ENCODE peak calls at places on chromosomes 12 and 14, in five cellular contexts. C, J, F, D and P are unnamed samples.

GRCh38 chr12:40224439-40225291 is at the start of gene LRRK2:
- DNase-seq in C (peak; percentile 53), J (peak; percentile 80), F (peak; percentile 95), D (peak; percentile 69), P (peak; percentile 1)

GRCh38 chr14:55107766-55108554 is 21.1 kb upstream of the LGALS3 start:
- DNase-seq in C (peak; percentile 98), J (peak; percentile 88), F (peak; percentile 97), D (peak; percentile 72), P (peak; percentile 97)

GRCh38 chr14:64680013-64680674 is 24.1 kb upstream of the PLEKHG3 start:
- DNase-seq in C (no peak), J (no peak), F (peak; percentile 93), D (no peak), P (no peak)

GRCh38 chr12:123389560-123390351 is 5.8 kb downstream of the KMT5A start:
- DNase-seq in C (peak; percentile 47), J (peak; percentile 37), F (peak; percentile 87), D (no peak), P (no peak)

GRCh38 chr14:101098641-101099040 is 195.1 kb upstream of the RTL1 start:
- DNase-seq in C (no peak), J (no peak), F (no peak), D (no peak), P (peak; percentile 32)

GRCh38 chr14:72906316-72906715 is 12.4 kb upstream of the DPF3 start:
- DNase-seq in C (peak; percentile 38), J (no peak), F (no peak), D (no peak), P (no peak)

GRCh38 chr12:57518176-57518919 is 2.0 kb downstream of the DDIT3 start:
- DNase-seq in C (peak; percentile 15), J (no peak), F (no peak), D (no peak), P (no peak)

GRCh38 chr12:30301291-30301690 is 394.4 kb downstream of the IPO8 start:
- DNase-seq in C (no peak), J (no peak), F (no peak), D (no peak), P (no peak)

GRCh38 chr12:101809208-101809607 is 21.6 kb downstream of the GNPTAB start:
- DNase-seq in C (no peak), J (no peak), F (no peak), D (no peak), P (no peak)

GRCh38 chr12:109462868-109463692 is 14.0 kb downstream of the KCTD10 start:
- DNase-seq in C (peak; percentile 98), J (peak; percentile 63), F (peak; percentile 94), D (peak; percentile 80), P (peak; percentile 94)

GRCh38 chr12:66516133-66516532 is 162.7 kb downstream of the GRIP1 start:
- DNase-seq in C (peak; percentile 2), J (no peak), F (no peak), D (no peak), P (peak; percentile 66)

GRCh38 chr12:98780261-98780660 is 135.2 kb downstream of the APAF1 start:
- DNase-seq in C (no peak), J (no peak), F (no peak), D (no peak), P (peak; percentile 4)

GRCh38 chr12:33988888-33989287 is 33.4 kb upstream of the ALG10 start:
- DNase-seq in C (no peak), J (no peak), F (no peak), D (no peak), P (no peak)

GRCh38 chr12:96131230-96131788 is 62.9 kb upstream of the ELK3 start:
- DNase-seq in C (no peak), J (no peak), F (no peak), D (no peak), P (no peak)

GRCh38 chr12:63028951-63029350 is 94.0 kb upstream of the PPM1H start:
- DNase-seq in C (no peak), J (no peak), F (no peak), D (no peak), P (no peak)

GRCh38 chr12:52231305-52232232 is 1.5 kb upstream of the KRT7 start:
- DNase-seq in C (no peak), J (no peak), F (peak; percentile 89), D (no peak), P (no peak)

GRCh38 chr12:130706885-130707570 is 9.1 kb downstream of the RIMBP2 start:
- DNase-seq in C (no peak), J (no peak), F (no peak), D (no peak), P (no peak)

GRCh38 chr14:88630565-88630964 is 67.7 kb downstream of the ZC3H14 start:
- DNase-seq in C (peak; percentile 68), J (no peak), F (no peak), D (no peak), P (peak; percentile 93)

GRCh38 chr14:34754687-34755086 is 40.3 kb upstream of the CFL2 start:
- DNase-seq in C (no peak), J (no peak), F (no peak), D (no peak), P (no peak)

GRCh38 chr14:34749408-34749807 is 35.0 kb upstream of the CFL2 start:
- DNase-seq in C (no peak), J (no peak), F (no peak), D (no peak), P (no peak)

GRCh38 chr14:34750233-34750632 is 35.8 kb upstream of the CFL2 start:
- DNase-seq in C (no peak), J (no peak), F (no peak), D (no peak), P (no peak)

GRCh38 chr14:34755215-34755614 is 40.8 kb upstream of the CFL2 start:
- DNase-seq in C (no peak), J (no peak), F (no peak), D (no peak), P (no peak)

DNA sequence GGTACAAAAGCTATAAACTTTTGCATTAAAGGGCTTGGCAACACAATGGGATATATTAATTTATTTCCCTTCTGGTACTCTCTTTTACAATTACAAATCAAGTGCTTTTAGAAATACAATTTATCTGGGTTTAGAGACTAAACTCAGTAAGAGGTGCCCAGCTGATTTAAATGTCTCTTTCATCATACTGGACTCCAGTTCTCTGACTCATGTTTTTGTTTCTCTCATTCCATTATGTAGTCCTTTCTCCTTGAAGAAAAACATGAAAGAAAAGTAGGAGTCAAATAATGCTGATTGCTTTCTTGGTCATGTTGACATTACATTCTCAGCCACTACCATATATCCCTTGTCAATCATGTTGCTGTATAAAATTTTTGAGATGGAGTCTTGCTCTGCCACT is 36.3 kb upstream of the CFL2 start:
- DNase-seq in C (peak; percentile 50), J (no peak), F (no peak), D (no peak), P (no peak)
- H3K27ac ChIP-seq in C (no peak overlapping the region), J (peak overlapping the region; percentile 2), F (no peak overlapping the region), D (no peak overlapping the region), P (no peak overlapping the region)

DNA sequence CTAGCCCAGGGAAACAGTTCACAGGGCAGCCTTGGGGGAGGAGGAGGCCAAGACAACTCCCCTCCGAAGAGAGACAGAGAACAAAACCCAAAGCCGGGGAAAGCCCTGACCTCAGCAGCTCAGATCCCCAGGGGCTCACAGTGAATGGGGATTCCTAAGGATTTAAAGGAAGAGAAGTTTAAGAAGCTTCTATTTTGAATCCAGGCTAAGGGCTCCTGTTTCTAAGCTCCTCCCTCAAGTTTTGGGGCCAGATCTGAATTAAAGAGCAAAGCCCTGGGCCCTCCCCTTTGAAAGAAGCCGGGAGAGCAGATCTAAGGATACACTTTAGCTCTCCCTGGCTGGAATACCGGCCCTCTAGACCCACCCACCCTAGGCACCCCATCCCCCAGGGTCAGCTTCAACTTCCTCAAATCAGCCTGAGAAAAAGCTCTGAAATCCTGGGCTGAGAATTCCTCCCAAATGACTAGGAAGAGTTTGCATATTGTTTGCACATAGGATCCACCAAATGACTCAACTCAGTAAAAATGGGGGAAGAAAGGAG is 3.9 kb downstream of the KDM2B start:
- DNase-seq in C (peak; percentile 83), J (no peak), F (no peak), D (no peak), P (peak; percentile 78)
- H3K4me3 ChIP-seq in C (peak overlapping the region; percentile 89), J (no peak overlapping the region), F (no peak overlapping the region), D (no peak overlapping the region), P (no peak overlapping the region)

DNA sequence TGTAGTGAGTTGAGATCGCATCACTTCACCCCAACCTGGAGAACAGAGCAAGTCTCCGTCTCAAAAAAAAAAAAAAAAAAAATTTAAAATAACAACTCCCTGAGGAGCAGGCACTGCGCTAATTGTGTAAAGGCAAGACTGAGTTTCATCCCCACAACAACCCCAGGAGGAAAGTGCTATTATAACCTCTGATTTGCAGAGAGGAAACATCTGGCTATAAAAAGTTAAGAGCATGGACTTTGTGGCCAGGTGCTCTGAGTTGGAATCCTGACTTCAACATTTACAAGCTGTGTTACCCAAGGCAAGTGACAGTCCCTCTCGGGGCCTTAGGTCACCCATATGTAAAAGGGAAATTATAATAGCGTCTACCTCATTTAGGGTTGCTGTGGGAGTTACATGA is 76.0 kb upstream of the MYL2 start:
- DNase-seq in C (no peak), J (no peak), F (no peak), D (no peak), P (no peak)
- H3K27ac ChIP-seq in C (no peak overlapping the region), J (no peak overlapping the region), F (no peak overlapping the region), D (no peak overlapping the region), P (no peak overlapping the region)

GRCh38 chr14:76863724-76864407 is 37.7 kb downstream of the LRRC74A start:
- DNase-seq in C (no peak), J (no peak), F (no peak), D (no peak), P (no peak)

GRCh38 chr14:76868453-76869170 is 42.4 kb downstream of the LRRC74A start:
- DNase-seq in C (no peak), J (no peak), F (no peak), D (no peak), P (no peak)

GRCh38 chr14:76866469-76866868 is 40.3 kb downstream of the LRRC74A start:
- DNase-seq in C (no peak), J (no peak), F (no peak), D (no peak), P (no peak)

GRCh38 chr14:76870146-76870545 is 43.9 kb downstream of the LRRC74A start:
- DNase-seq in C (peak; percentile 20), J (no peak), F (no peak), D (no peak), P (no peak)

DNA sequence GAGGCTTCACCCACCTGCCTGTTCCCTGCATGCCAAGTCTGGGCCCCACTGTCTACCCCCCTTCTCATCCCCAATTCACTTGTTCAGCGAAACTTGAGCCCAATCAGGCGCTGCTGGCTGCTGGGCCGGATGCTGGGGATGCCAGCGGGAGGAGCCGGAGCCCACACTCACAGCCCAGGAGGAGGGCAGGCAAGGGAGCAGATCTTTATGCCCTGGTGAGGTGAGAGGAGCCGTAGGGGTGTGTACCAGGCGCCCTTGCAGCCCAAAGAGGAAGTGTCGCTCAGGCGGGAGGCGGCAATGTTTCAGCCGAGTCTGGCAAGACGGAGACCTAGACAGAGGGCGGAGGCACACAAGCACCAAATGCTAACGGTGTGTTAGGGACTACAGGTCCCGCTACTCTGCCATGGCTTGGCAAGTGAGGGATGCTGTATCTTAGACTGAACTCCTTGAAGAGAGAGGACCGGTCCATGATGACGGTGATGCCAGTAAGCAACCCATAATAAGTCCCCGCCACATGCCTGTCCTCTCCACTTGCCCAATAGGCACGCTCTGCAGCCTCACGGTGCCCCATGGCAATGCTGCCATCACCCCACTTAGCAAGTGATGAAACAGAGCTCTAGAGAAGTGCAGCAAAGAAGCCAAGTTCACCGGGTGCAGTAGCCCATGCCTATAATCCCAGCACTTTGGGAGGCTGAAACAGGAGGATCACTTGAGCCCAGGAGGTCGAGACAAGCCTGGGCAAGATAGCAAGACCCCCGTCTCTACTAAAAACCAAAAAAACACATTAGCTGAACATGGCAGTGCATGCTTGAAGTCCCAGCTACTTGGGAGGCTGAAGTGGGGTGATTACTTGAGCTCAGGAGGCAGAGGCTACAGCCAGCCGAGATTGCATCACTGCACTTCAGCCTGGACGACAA is 41.6 kb downstream of the LRRC74A start:
- DNase-seq in C (no peak), J (no peak), F (no peak), D (no peak), P (no peak)
- H3K4me3 ChIP-seq in C (no peak overlapping the region), J (no peak overlapping the region), F (no peak overlapping the region), D (no peak overlapping the region), P (no peak overlapping the region)

GRCh38 chr14:68340262-68340661 is 452.6 kb downstream of the ZFP36L1 start:
- DNase-seq in C (no peak), J (no peak), F (no peak), D (no peak), P (no peak)
- H3K27ac ChIP-seq in C (no peak overlapping the region), J (no peak overlapping the region), F (no peak overlapping the region), D (no peak overlapping the region), P (no peak overlapping the region)